ENCODE peak calls at places on chromosomes 1 and 21, in four cellular contexts. One of them, this sample, is unnamed.

GRCh38 chr21:35575280-35575915 is 484.9 kb downstream of the SETD4 start:
- DNase-seq in transverse colon: no peak
- DNase-seq in heart right ventricle: no peak
- DNase-seq in mammary epithelial cell: peak; percentile 16
- DNase-seq in this sample: peak; percentile 92

GRCh38 chr1:97507863-97508262 is 413.0 kb downstream of the DPYD start:
- DNase-seq in mammary epithelial cell: no peak
- DNase-seq in transverse colon: no peak
- DNase-seq in heart right ventricle: no peak
- DNase-seq in this sample: no peak

GRCh38 chr1:161738627-161739287 is 10.8 kb upstream of the DUSP12 start:
- DNase-seq in heart right ventricle: peak; percentile 22
- DNase-seq in mammary epithelial cell: peak; percentile 74
- DNase-seq in transverse colon: peak; percentile 72
- DNase-seq in this sample: peak; percentile 68

GRCh38 chr1:36321119-36321951 is 2.1 kb downstream of the EVA1B start:
- DNase-seq in transverse colon: peak; percentile 68
- DNase-seq in mammary epithelial cell: no peak
- DNase-seq in heart right ventricle: peak; percentile 90
- DNase-seq in this sample: peak; percentile 94

GRCh38 chr1:210123924-210124589 is 108.5 kb upstream of the SERTAD4 start:
- DNase-seq in heart right ventricle: no peak
- DNase-seq in mammary epithelial cell: peak; percentile 62
- DNase-seq in transverse colon: no peak
- DNase-seq in this sample: peak; percentile 85

GRCh38 chr1:146036990-146037646 is 15.6 kb upstream of the HJV start:
- DNase-seq in transverse colon: peak; percentile 84
- DNase-seq in mammary epithelial cell: peak; percentile 81
- DNase-seq in heart right ventricle: peak; percentile 83
- DNase-seq in this sample: peak; percentile 91

GRCh38 chr1:244603498-244603897 is 49.4 kb upstream of the DESI2 start:
- DNase-seq in mammary epithelial cell: peak; percentile 23
- DNase-seq in transverse colon: no peak
- DNase-seq in heart right ventricle: no peak
- DNase-seq in this sample: peak; percentile 38

GRCh38 chr1:190168116-190168515 is 309.5 kb downstream of the BRINP3 start:
- DNase-seq in heart right ventricle: no peak
- DNase-seq in mammary epithelial cell: peak; percentile 67
- DNase-seq in transverse colon: no peak
- DNase-seq in this sample: peak; percentile 86

GRCh38 chr1:236767276-236767675 is 27.8 kb upstream of the MTR start:
- DNase-seq in heart right ventricle: no peak
- DNase-seq in mammary epithelial cell: no peak
- DNase-seq in transverse colon: no peak
- DNase-seq in this sample: no peak

GRCh38 chr1:180540697-180541594 is 17.8 kb upstream of the OVAAL start:
- DNase-seq in heart right ventricle: no peak
- DNase-seq in transverse colon: no peak
- DNase-seq in mammary epithelial cell: peak; percentile 60
- DNase-seq in this sample: peak; percentile 43

GRCh38 chr1:181482521-181483083 is 715 bp upstream of the CACNA1E start:
- DNase-seq in heart right ventricle: no peak
- DNase-seq in mammary epithelial cell: peak; percentile 42
- DNase-seq in transverse colon: peak; percentile 11
- DNase-seq in this sample: no peak

GRCh38 chr1:94608142-94608851 is 66.7 kb upstream of the F3 start:
- DNase-seq in transverse colon: peak; percentile 57
- DNase-seq in heart right ventricle: no peak
- DNase-seq in mammary epithelial cell: no peak
- DNase-seq in this sample: no peak

GRCh38 chr1:55245781-55246180 is 30.6 kb upstream of the USP24 start:
- DNase-seq in transverse colon: no peak
- DNase-seq in mammary epithelial cell: peak; percentile 81
- DNase-seq in heart right ventricle: no peak
- DNase-seq in this sample: no peak

GRCh38 chr1:117201808-117202207 is 8.9 kb downstream of the VTCN1 start:
- DNase-seq in transverse colon: no peak
- DNase-seq in heart right ventricle: no peak
- DNase-seq in mammary epithelial cell: no peak
- DNase-seq in this sample: no peak

GRCh38 chr1:151828931-151829330 is 2.7 kb downstream of the RORC start:
- DNase-seq in transverse colon: no peak
- DNase-seq in mammary epithelial cell: peak; percentile 69
- DNase-seq in heart right ventricle: peak; percentile 63
- DNase-seq in this sample: peak; percentile 12

GRCh38 chr1:14924455-14925325 is 228.9 kb upstream of the TMEM51 start:
- DNase-seq in heart right ventricle: no peak
- DNase-seq in transverse colon: peak; percentile 50
- DNase-seq in mammary epithelial cell: peak; percentile 59
- DNase-seq in this sample: peak; percentile 36

GRCh38 chr1:232922475-232922874 is 27.9 kb upstream of the NTPCR start:
- DNase-seq in heart right ventricle: no peak
- DNase-seq in transverse colon: no peak
- DNase-seq in mammary epithelial cell: no peak
- DNase-seq in this sample: peak; percentile 32

GRCh38 chr21:44618504-44618903 is 6.6 kb downstream of the KRTAP10-8 start:
- DNase-seq in transverse colon: peak; percentile 22
- DNase-seq in heart right ventricle: peak; percentile 39
- DNase-seq in mammary epithelial cell: no peak
- DNase-seq in this sample: no peak

GRCh38 chr1:211196880-211197279 is 62.3 kb upstream of the RCOR3 start:
- DNase-seq in heart right ventricle: no peak
- DNase-seq in mammary epithelial cell: peak; percentile 68
- DNase-seq in transverse colon: no peak
- DNase-seq in this sample: no peak

GRCh38 chr1:230243583-230244377 is 176.7 kb downstream of the GALNT2 start:
- DNase-seq in heart right ventricle: no peak
- DNase-seq in mammary epithelial cell: peak; percentile 50
- DNase-seq in transverse colon: no peak
- DNase-seq in this sample: peak; percentile 62

GRCh38 chr1:24503003-24503751 is 541 bp downstream of the RCAN3 start:
- DNase-seq in heart right ventricle: no peak
- DNase-seq in transverse colon: peak; percentile 38
- DNase-seq in mammary epithelial cell: peak; percentile 48
- DNase-seq in this sample: no peak

GRCh38 chr1:195697130-195697529 is 911.1 kb downstream of the KCNT2 start:
- DNase-seq in transverse colon: no peak
- DNase-seq in heart right ventricle: no peak
- DNase-seq in mammary epithelial cell: no peak
- DNase-seq in this sample: no peak

GRCh38 chr1:100597784-100598183 is 59.8 kb downstream of the GPR88 start:
- DNase-seq in mammary epithelial cell: no peak
- DNase-seq in transverse colon: no peak
- DNase-seq in heart right ventricle: no peak
- DNase-seq in this sample: no peak

GRCh38 chr1:235883261-235883927 is 16.7 kb upstream of the LYST start:
- DNase-seq in heart right ventricle: peak; percentile 89
- DNase-seq in transverse colon: peak; percentile 76
- DNase-seq in mammary epithelial cell: peak; percentile 83
- DNase-seq in this sample: peak; percentile 95

GRCh38 chr1:202834771-202835547 is 24.2 kb downstream of the PCAT6 start:
- DNase-seq in heart right ventricle: no peak
- DNase-seq in transverse colon: no peak
- DNase-seq in mammary epithelial cell: peak; percentile 52
- DNase-seq in this sample: no peak

GRCh38 chr1:167601442-167602380 is 28.3 kb upstream of the RCSD1 start:
- DNase-seq in heart right ventricle: peak; percentile 33
- DNase-seq in mammary epithelial cell: peak; percentile 25
- DNase-seq in transverse colon: peak; percentile 34
- DNase-seq in this sample: peak; percentile 4

GRCh38 chr21:34670220-34670961 is 1.6 kb downstream of the CLIC6 start:
- DNase-seq in transverse colon: peak; percentile 29
- DNase-seq in mammary epithelial cell: peak; percentile 10
- DNase-seq in heart right ventricle: no peak
- DNase-seq in this sample: no peak

GRCh38 chr1:65527672-65528071 is 107.2 kb downstream of the LEPR start:
- DNase-seq in transverse colon: no peak
- DNase-seq in mammary epithelial cell: no peak
- DNase-seq in heart right ventricle: no peak
- DNase-seq in this sample: no peak

GRCh38 chr1:53909946-53910345 is 16.0 kb downstream of the DIO1 start:
- DNase-seq in transverse colon: no peak
- DNase-seq in heart right ventricle: no peak
- DNase-seq in mammary epithelial cell: peak; percentile 14
- DNase-seq in this sample: no peak

GRCh38 chr1:248853023-248853422 is 5.9 kb downstream of the ZNF692 start:
- DNase-seq in mammary epithelial cell: no peak
- DNase-seq in heart right ventricle: no peak
- DNase-seq in transverse colon: no peak
- DNase-seq in this sample: peak; percentile 36

GRCh38 chr21:42624936-42625335 is 28.5 kb upstream of the PDE9A start:
- DNase-seq in mammary epithelial cell: no peak
- DNase-seq in transverse colon: no peak
- DNase-seq in heart right ventricle: no peak
- DNase-seq in this sample: no peak

GRCh38 chr1:160108888-160109662 is 6.5 kb upstream of the ATP1A2 start:
- DNase-seq in heart right ventricle: no peak
- DNase-seq in transverse colon: no peak
- DNase-seq in mammary epithelial cell: no peak
- DNase-seq in this sample: peak; percentile 78

GRCh38 chr1:9228589-9228988 is 6.0 kb upstream of the H6PD start:
- DNase-seq in heart right ventricle: no peak
- DNase-seq in transverse colon: no peak
- DNase-seq in mammary epithelial cell: no peak
- DNase-seq in this sample: peak; percentile 32

GRCh38 chr21:22885079-22885478 is 1886.9 kb downstream of the NCAM2 start:
- DNase-seq in heart right ventricle: no peak
- DNase-seq in transverse colon: no peak
- DNase-seq in mammary epithelial cell: no peak
- DNase-seq in this sample: no peak

GRCh38 chr1:29603622-29604021 is 367.3 kb downstream of the PTPRU start:
- DNase-seq in heart right ventricle: no peak
- DNase-seq in mammary epithelial cell: no peak
- DNase-seq in transverse colon: no peak
- DNase-seq in this sample: no peak

GRCh38 chr1:234214129-234214910 is 158.9 kb upstream of the COA6 start:
- DNase-seq in transverse colon: peak; percentile 14
- DNase-seq in heart right ventricle: no peak
- DNase-seq in mammary epithelial cell: peak; percentile 58
- DNase-seq in this sample: peak; percentile 24

GRCh38 chr1:45512641-45513054 is 9.0 kb downstream of the PRDX1 start:
- DNase-seq in heart right ventricle: peak; percentile 65
- DNase-seq in transverse colon: peak; percentile 66
- DNase-seq in mammary epithelial cell: peak; percentile 48
- DNase-seq in this sample: peak; percentile 58

GRCh38 chr1:33876970-33877680 is 13.2 kb downstream of the HMGB4 start:
- DNase-seq in mammary epithelial cell: no peak
- DNase-seq in heart right ventricle: peak; percentile 23
- DNase-seq in transverse colon: no peak
- DNase-seq in this sample: peak; percentile 91

GRCh38 chr1:108877858-108878257 is 1.1 kb downstream of the GPSM2 start:
- DNase-seq in transverse colon: no peak
- DNase-seq in heart right ventricle: no peak
- DNase-seq in mammary epithelial cell: no peak
- DNase-seq in this sample: peak; percentile 51

DNA sequence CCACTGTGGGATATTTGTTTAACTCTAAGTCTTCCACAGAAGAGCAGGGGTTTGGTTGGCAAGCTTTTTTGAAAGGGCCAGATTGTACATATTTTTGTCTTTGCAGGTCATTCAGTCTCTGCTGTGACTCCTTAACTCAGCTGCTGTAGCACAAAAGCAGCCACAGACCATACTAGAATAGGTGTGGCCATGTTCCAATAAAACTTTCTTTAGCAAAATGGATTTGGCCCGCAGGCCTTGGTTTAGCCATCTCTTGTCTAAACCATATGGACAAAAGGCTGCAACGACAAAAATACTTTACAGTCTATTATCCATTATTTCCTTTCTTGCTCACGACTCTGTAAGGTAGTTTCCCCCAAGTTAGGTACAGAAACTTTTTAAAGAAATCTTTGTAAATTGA is 60.5 kb downstream of the ESRRG start:
- DNase-seq in mammary epithelial cell: no peak
- DNase-seq in heart right ventricle: no peak
- DNase-seq in transverse colon: no peak
- DNase-seq in this sample: no peak
- TF ChIP-seq CTCF in mammary epithelial cell: no peak
- TF ChIP-seq CTCF in heart right ventricle: no peak
- TF ChIP-seq CTCF in transverse colon: no peak
- TF ChIP-seq CTCF in this sample: no peak

DNA sequence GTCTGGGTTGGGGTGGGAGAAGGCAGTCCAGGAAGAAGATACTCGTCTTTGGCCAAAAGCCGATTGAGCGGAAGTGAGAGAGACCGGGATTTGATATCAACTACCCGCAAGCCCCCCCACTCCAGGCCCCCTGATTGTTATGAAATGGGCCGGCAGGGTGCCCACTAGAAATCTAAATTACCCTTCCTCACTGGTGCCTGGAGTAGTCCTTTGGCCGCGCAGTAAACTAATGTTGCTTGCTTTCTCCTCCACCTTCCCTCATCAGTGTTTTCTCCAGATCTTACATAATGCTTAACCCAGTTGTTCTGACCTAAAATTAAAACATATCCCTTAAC is 119.2 kb upstream of the BARHL2 start:
- DNase-seq in heart right ventricle: no peak
- DNase-seq in transverse colon: no peak
- DNase-seq in mammary epithelial cell: no peak
- DNase-seq in this sample: no peak
- H3K4me3 ChIP-seq in heart right ventricle: peak overlapping the region; percentile 51
- H3K4me3 ChIP-seq in transverse colon: peak overlapping the region; percentile 42
- H3K4me3 ChIP-seq in mammary epithelial cell: no peak overlapping the region
- H3K4me3 ChIP-seq in this sample: no peak overlapping the region

GRCh38 chr1:152870831-152871730 is 7.0 kb upstream of the SMCP start:
- DNase-seq in heart right ventricle: no peak
- DNase-seq in transverse colon: no peak
- DNase-seq in mammary epithelial cell: peak; percentile 69
- DNase-seq in this sample: peak; percentile 33
- TF ChIP-seq CTCF in heart right ventricle: no peak
- TF ChIP-seq CTCF in transverse colon: no peak
- TF ChIP-seq CTCF in mammary epithelial cell: peak; percentile 54
- TF ChIP-seq CTCF in this sample: peak; percentile 45

GRCh38 chr21:37561941-37562919 is 195.7 kb downstream of the DYRK1A start:
- DNase-seq in heart right ventricle: no peak
- DNase-seq in transverse colon: no peak
- DNase-seq in mammary epithelial cell: no peak
- DNase-seq in this sample: no peak
- H3K4me3 ChIP-seq in heart right ventricle: no peak overlapping the region
- H3K4me3 ChIP-seq in transverse colon: no peak overlapping the region
- H3K4me3 ChIP-seq in mammary epithelial cell: no peak overlapping the region
- H3K4me3 ChIP-seq in this sample: no peak overlapping the region

This sample was measured in astrocyte of the spinal cord.